ENCODE peak calls at places on chromosome 3, in seven cellular contexts. One of them, this sample, is unnamed.

GRCh38 chr3:145939431-145939830 is 221.6 kb downstream of the PLOD2 start:
- DNase-seq in neural progenitor cell: no peak
- DNase-seq in mammary epithelial cell: no peak
- DNase-seq in PC-3: no peak
- DNase-seq in hepatocyte: no peak
- DNase-seq in H9: no peak
- DNase-seq in fibroblast of lung: no peak
- DNase-seq in this sample: no peak

GRCh38 chr3:73141531-73141930 is 80.1 kb downstream of the EBLN2 start:
- DNase-seq in neural progenitor cell: no peak
- DNase-seq in mammary epithelial cell: no peak
- DNase-seq in PC-3: no peak
- DNase-seq in hepatocyte: no peak
- DNase-seq in H9: no peak
- DNase-seq in fibroblast of lung: no peak
- DNase-seq in this sample: no peak

GRCh38 chr3:23161896-23162570 is 41.1 kb upstream of the UBE2E2 start:
- DNase-seq in neural progenitor cell: no peak
- DNase-seq in mammary epithelial cell: peak; percentile 17
- DNase-seq in PC-3: peak; percentile 73
- DNase-seq in hepatocyte: no peak
- DNase-seq in H9: no peak
- DNase-seq in fibroblast of lung: no peak
- DNase-seq in this sample: peak; percentile 8

GRCh38 chr3:95613993-95614392 is 1200.4 kb upstream of the EPHA6 start:
- DNase-seq in neural progenitor cell: no peak
- DNase-seq in mammary epithelial cell: no peak
- DNase-seq in PC-3: peak; percentile 68
- DNase-seq in hepatocyte: no peak
- DNase-seq in H9: no peak
- DNase-seq in fibroblast of lung: no peak
- DNase-seq in this sample: no peak

GRCh38 chr3:126101521-126101982 is 17.6 kb upstream of the SLC41A3 start:
- DNase-seq in neural progenitor cell: no peak
- DNase-seq in mammary epithelial cell: no peak
- DNase-seq in PC-3: no peak
- DNase-seq in hepatocyte: no peak
- DNase-seq in H9: no peak
- DNase-seq in fibroblast of lung: no peak
- DNase-seq in this sample: no peak

GRCh38 chr3:26484140-26484539 is 138.4 kb upstream of the LRRC3B start:
- DNase-seq in neural progenitor cell: peak; percentile 53
- DNase-seq in mammary epithelial cell: no peak
- DNase-seq in PC-3: no peak
- DNase-seq in hepatocyte: peak; percentile 13
- DNase-seq in H9: peak; percentile 46
- DNase-seq in fibroblast of lung: no peak
- DNase-seq in this sample: no peak

GRCh38 chr3:33392703-33393125 is 47.5 kb downstream of the UBP1 start:
- DNase-seq in neural progenitor cell: no peak
- DNase-seq in mammary epithelial cell: peak; percentile 87
- DNase-seq in PC-3: peak; percentile 97
- DNase-seq in hepatocyte: no peak
- DNase-seq in H9: no peak
- DNase-seq in fibroblast of lung: peak; percentile 93
- DNase-seq in this sample: no peak

GRCh38 chr3:137647179-137647578 is 116.9 kb upstream of the SOX14 start:
- DNase-seq in neural progenitor cell: peak; percentile 77
- DNase-seq in mammary epithelial cell: no peak
- DNase-seq in PC-3: no peak
- DNase-seq in hepatocyte: no peak
- DNase-seq in H9: peak; percentile 68
- DNase-seq in fibroblast of lung: no peak
- DNase-seq in this sample: no peak

GRCh38 chr3:109073116-109073515 is 44.8 kb downstream of the MORC1 start:
- DNase-seq in neural progenitor cell: no peak
- DNase-seq in mammary epithelial cell: no peak
- DNase-seq in PC-3: no peak
- DNase-seq in hepatocyte: no peak
- DNase-seq in H9: no peak
- DNase-seq in fibroblast of lung: no peak
- DNase-seq in this sample: no peak

GRCh38 chr3:107594870-107595269 is 72.1 kb downstream of the BBX start:
- DNase-seq in neural progenitor cell: no peak
- DNase-seq in mammary epithelial cell: no peak
- DNase-seq in PC-3: no peak
- DNase-seq in hepatocyte: no peak
- DNase-seq in H9: no peak
- DNase-seq in fibroblast of lung: no peak
- DNase-seq in this sample: no peak

GRCh38 chr3:71130516-71131384 is 452.8 kb downstream of the FOXP1 start:
- DNase-seq in neural progenitor cell: peak; percentile 34
- DNase-seq in mammary epithelial cell: peak; percentile 59
- DNase-seq in PC-3: peak; percentile 76
- DNase-seq in hepatocyte: peak; percentile 73
- DNase-seq in H9: no peak
- DNase-seq in fibroblast of lung: peak; percentile 90
- DNase-seq in this sample: peak; percentile 84

DNA sequence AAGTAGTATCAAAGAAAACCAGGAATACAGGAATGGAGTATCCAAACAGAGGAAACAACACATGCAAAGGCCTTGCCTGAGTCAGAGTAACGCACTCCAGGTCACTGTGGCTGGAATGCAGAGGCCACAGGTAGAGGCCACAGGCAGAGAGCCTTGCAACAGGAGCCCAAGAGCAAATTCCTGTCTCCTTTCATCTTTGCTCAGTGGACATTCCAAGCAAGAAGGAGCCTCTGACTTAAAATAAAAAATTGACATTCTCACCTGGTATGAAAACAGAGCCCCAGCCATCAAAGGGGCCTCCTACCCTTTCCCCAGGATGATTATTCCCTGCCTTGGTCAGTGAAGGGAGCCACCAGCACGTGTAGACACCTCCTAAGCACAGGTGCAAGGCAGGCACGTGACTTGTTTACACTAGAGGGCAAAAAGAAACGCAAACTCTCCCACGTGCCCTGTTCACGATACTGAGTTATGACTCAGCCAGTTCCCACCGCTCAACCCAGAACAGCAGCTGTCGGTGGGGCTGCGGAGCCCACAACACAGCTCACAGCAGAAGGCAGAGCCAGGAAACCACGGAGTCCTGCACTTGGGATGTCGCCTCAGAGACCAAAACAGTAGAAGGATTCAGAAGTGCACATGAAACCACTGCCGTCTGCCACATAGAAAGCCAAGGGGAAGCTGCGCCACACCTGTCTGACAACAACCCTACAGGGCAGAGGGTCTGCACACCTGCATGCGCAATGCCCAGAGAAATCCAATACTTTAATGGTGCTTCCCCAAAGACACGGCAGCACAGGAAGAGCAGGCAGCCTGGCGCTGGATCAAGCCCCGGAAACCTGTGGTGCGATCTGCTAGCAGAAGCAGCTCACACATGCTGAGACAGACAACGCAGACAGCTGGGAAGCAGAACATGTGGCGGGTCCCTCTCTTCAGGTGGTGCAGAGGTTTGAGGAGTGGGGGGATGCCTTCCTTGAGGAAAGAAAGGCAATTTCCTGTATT is 52.1 kb downstream of the ITGB5 start:
- DNase-seq in neural progenitor cell: peak; percentile 62
- DNase-seq in mammary epithelial cell: peak; percentile 79
- DNase-seq in PC-3: peak; percentile 75
- DNase-seq in hepatocyte: peak; percentile 92
- DNase-seq in H9: peak; percentile 76
- DNase-seq in fibroblast of lung: peak; percentile 84
- DNase-seq in this sample: peak; percentile 25
- H2AFZ ChIP-seq in neural progenitor cell: no peak overlapping the region
- H2AFZ ChIP-seq in mammary epithelial cell: no peak overlapping the region
- H2AFZ ChIP-seq in PC-3: no peak overlapping the region
- H2AFZ ChIP-seq in hepatocyte: no peak overlapping the region
- H2AFZ ChIP-seq in H9: no peak overlapping the region
- H2AFZ ChIP-seq in fibroblast of lung: no peak overlapping the region
- H2AFZ ChIP-seq in this sample: peak overlapping the region; percentile 64

GRCh38 chr3:188064831-188065493 is 89.0 kb upstream of the LPP start:
- DNase-seq in neural progenitor cell: no peak
- DNase-seq in mammary epithelial cell: no peak
- DNase-seq in PC-3: no peak
- DNase-seq in hepatocyte: no peak
- DNase-seq in H9: no peak
- DNase-seq in fibroblast of lung: no peak
- DNase-seq in this sample: no peak

GRCh38 chr3:188059346-188059745 is 94.6 kb upstream of the LPP start:
- DNase-seq in neural progenitor cell: no peak
- DNase-seq in mammary epithelial cell: no peak
- DNase-seq in PC-3: no peak
- DNase-seq in hepatocyte: no peak
- DNase-seq in H9: no peak
- DNase-seq in fibroblast of lung: no peak
- DNase-seq in this sample: no peak

GRCh38 chr3:188060436-188060835 is 93.5 kb upstream of the LPP start:
- DNase-seq in neural progenitor cell: no peak
- DNase-seq in mammary epithelial cell: no peak
- DNase-seq in PC-3: no peak
- DNase-seq in hepatocyte: no peak
- DNase-seq in H9: no peak
- DNase-seq in fibroblast of lung: no peak
- DNase-seq in this sample: no peak

GRCh38 chr3:188058569-188059184 is 95.3 kb upstream of the LPP start:
- DNase-seq in neural progenitor cell: no peak
- DNase-seq in mammary epithelial cell: no peak
- DNase-seq in PC-3: no peak
- DNase-seq in hepatocyte: no peak
- DNase-seq in H9: no peak
- DNase-seq in fibroblast of lung: no peak
- DNase-seq in this sample: no peak

DNA sequence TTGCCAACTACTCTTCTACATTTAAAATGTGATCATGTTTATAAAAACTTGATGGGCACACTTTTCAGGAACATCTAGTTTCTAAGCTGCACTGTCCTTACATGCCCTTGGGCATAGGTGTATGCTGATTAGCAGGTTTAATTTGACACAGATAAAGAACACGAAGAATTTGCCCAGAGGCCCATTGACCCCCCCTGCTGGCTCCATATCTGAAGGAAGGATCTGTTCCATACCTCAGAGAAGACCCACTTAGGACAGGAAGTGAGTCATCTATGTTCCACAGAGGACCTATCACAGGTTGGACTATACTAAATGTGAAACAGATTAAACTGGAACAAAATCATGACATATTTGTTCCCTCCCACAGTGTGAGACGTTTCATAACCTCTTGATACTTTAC is 92.8 kb upstream of the LPP start:
- DNase-seq in neural progenitor cell: no peak
- DNase-seq in mammary epithelial cell: peak; percentile 59
- DNase-seq in PC-3: peak; percentile 81
- DNase-seq in hepatocyte: peak; percentile 38
- DNase-seq in H9: no peak
- DNase-seq in fibroblast of lung: peak; percentile 79
- DNase-seq in this sample: peak; percentile 75
- TF ChIP-seq CTCF in neural progenitor cell: no peak
- TF ChIP-seq CTCF in mammary epithelial cell: no peak
- TF ChIP-seq CTCF in PC-3: peak; percentile 45
- TF ChIP-seq CTCF in hepatocyte: no peak
- TF ChIP-seq CTCF in H9: peak; percentile 14
- TF ChIP-seq CTCF in fibroblast of lung: no peak
- TF ChIP-seq CTCF in this sample: peak; percentile 72

DNA sequence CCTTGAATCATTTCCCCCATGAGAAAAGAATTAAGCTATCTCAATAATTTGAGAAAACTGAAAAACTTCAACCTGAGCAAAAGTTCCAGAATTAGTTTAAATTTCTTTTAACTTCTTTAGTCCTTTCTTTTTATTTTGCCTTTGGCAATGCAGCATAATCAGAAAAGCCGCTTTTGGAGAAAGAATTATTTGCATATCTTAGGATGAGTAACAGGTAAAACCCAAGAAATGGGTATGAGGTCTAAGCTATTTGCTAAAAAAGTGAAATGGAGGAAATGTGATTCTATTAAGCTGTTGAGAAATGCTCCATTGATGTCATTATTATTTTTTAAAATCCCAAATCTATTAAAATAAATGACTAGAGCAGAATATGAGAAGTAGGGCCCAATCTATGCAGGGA is 1238.3 kb upstream of the GBE1 start:
- DNase-seq in neural progenitor cell: no peak
- DNase-seq in mammary epithelial cell: no peak
- DNase-seq in PC-3: peak; percentile 77
- DNase-seq in hepatocyte: no peak
- DNase-seq in H9: no peak
- DNase-seq in fibroblast of lung: no peak
- DNase-seq in this sample: no peak
- H3K4me1 ChIP-seq in neural progenitor cell: peaks cover 12% of the 10 kb centered on the region
- H3K4me1 ChIP-seq in mammary epithelial cell: no peaks in the 10 kb centered on the region
- H3K4me1 ChIP-seq in PC-3: peaks cover 7% of the 10 kb centered on the region
- H3K4me1 ChIP-seq in hepatocyte: no peaks in the 10 kb centered on the region
- H3K4me1 ChIP-seq in H9: peaks cover 5% of the 10 kb centered on the region
- H3K4me1 ChIP-seq in fibroblast of lung: no peaks in the 10 kb centered on the region
- H3K4me1 ChIP-seq in this sample: peaks cover 58% of the 10 kb centered on the region

DNA sequence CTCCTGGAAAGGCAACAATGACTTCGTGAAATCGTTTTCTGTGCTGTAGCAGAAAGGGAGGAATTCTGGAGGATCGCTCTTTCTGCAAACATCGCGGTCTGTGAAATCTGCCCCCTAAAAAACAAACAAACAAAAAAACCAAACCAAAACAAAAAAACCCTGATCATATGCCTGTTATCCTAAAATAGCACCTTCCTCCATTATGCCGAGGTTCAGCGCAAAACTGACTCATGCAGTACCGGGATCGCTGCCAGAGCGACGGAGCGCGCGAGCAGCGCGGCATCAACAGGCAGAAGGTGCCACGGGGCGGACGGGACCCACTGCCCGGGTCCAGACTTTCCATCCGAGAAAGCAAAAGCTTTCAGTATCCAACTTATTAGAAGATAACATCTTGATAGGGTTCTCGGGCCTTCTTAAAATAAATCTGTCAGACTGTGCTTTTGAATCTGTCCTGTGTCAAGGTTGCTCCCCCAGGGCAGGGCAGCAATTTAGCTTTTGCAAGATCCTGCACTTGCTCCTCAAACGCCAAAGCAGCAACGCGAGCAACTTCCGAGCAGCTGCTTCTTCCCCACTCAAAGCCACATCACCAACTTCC is 156.0 kb downstream of the FGF12 start:
- DNase-seq in neural progenitor cell: no peak
- DNase-seq in mammary epithelial cell: peak; percentile 48
- DNase-seq in PC-3: peak; percentile 70
- DNase-seq in hepatocyte: no peak
- DNase-seq in H9: peak; percentile 24
- DNase-seq in fibroblast of lung: peak; percentile 63
- DNase-seq in this sample: no peak
- H2AFZ ChIP-seq in neural progenitor cell: no peak overlapping the region
- H2AFZ ChIP-seq in mammary epithelial cell: peak overlapping the region; percentile 81
- H2AFZ ChIP-seq in PC-3: peak overlapping the region; percentile 70
- H2AFZ ChIP-seq in hepatocyte: no peak overlapping the region
- H2AFZ ChIP-seq in H9: no peak overlapping the region
- H2AFZ ChIP-seq in fibroblast of lung: peak overlapping the region; percentile 57
- H2AFZ ChIP-seq in this sample: no peak overlapping the region

GRCh38 chr3:187742351-187743171 is 2.7 kb downstream of the BCL6 start:
- DNase-seq in neural progenitor cell: no peak
- DNase-seq in mammary epithelial cell: peak; percentile 51
- DNase-seq in PC-3: peak; percentile 70
- DNase-seq in hepatocyte: no peak
- DNase-seq in H9: no peak
- DNase-seq in fibroblast of lung: peak; percentile 57
- DNase-seq in this sample: peak; percentile 63
- TF ChIP-seq CTCF in neural progenitor cell: no peak
- TF ChIP-seq CTCF in mammary epithelial cell: no peak
- TF ChIP-seq CTCF in PC-3: no peak
- TF ChIP-seq CTCF in hepatocyte: no peak
- TF ChIP-seq CTCF in H9: no peak
- TF ChIP-seq CTCF in fibroblast of lung: no peak
- TF ChIP-seq CTCF in this sample: peak; percentile 43

This sample was measured in OCI-LY7.